ENCODE peak calls at places on chromosomes 16 and 17, in ten cellular contexts. V is psoas muscle, Z is HepG2, F is iPS DF 6.9, T is small intestine, E is colonic mucosa, U is aorta, D is neuronal stem cell, J is kidney, N is left ventricle myocardium inferior. P is an unnamed sample. For H3K4me1 and H3K9me3, the result is how much of the 10 kb centered on the place peaks cover.

GRCh38 chr17:72510454-72511016 is 389.7 kb downstream of the SOX9 start:
- DNase-seq in V (no peak), Z (no peak), F (no peak), T (peak), E (no peak), U (no peak), D (no peak), J (no peak), N (no peak), P (no peak)

GRCh38 chr16:88569985-88570690 is at the start of gene ZC3H18:
- DNase-seq in V (peak), Z (peak), F (peak), T (peak), E (peak), U (peak), D (peak), J (peak), N (peak), P (peak)

GRCh38 chr16:2095918-2096582 is 39.6 kb downstream of the PKD1 start:
- DNase-seq in V (no peak), Z (no peak), F (no peak), T (no peak), E (no peak), U (no peak), D (no peak), J (no peak), N (no peak), P (no peak)

GRCh38 chr16:4227040-4227332 is 14.9 kb downstream of the SRL start:
- DNase-seq in V (no peak), Z (no peak), F (no peak), T (no peak), E (no peak), U (no peak), D (no peak), J (no peak), N (no peak), P (no peak)

GRCh38 chr16:48244863-48245195 is 729 bp downstream of the LONP2 start:
- DNase-seq in V (no peak), Z (no peak), F (no peak), T (peak), E (no peak), U (no peak), D (no peak), J (no peak), N (no peak), P (no peak)

GRCh38 chr17:61469949-61470348 is 17.7 kb downstream of the TBX4 start:
- DNase-seq in V (no peak), Z (no peak), F (no peak), T (no peak), E (no peak), U (peak), D (no peak), J (peak), N (no peak), P (peak)

GRCh38 chr17:69175812-69176517 is 34.3 kb upstream of the ABCA6 start:
- DNase-seq in V (no peak), Z (peak), F (no peak), T (peak), E (no peak), U (no peak), D (no peak), J (no peak), N (no peak), P (no peak)

GRCh38 chr16:81786321-81786720 is 7.2 kb downstream of the PLCG2 start:
- DNase-seq in V (no peak), Z (no peak), F (no peak), T (no peak), E (no peak), U (no peak), D (no peak), J (no peak), N (no peak), P (no peak)

GRCh38 chr17:21031756-21032396 is 10.9 kb downstream of the USP22 start:
- DNase-seq in V (no peak), Z (no peak), F (no peak), T (no peak), E (no peak), U (no peak), D (no peak), J (no peak), N (no peak), P (no peak)

GRCh38 chr17:81471804-81472456 is 40.7 kb downstream of the ACTG1 start:
- DNase-seq in V (peak), Z (peak), F (no peak), T (peak), E (peak), U (no peak), D (no peak), J (peak), N (no peak), P (peak)

GRCh38 chr17:75983501-75984181 is 4.6 kb downstream of the TEN1 start:
- DNase-seq in V (no peak), Z (no peak), F (no peak), T (no peak), E (no peak), U (peak), D (no peak), J (peak), N (no peak), P (no peak)

GRCh38 chr17:63492940-63493339 is 16.1 kb downstream of the ACE start:
- DNase-seq in V (no peak), Z (no peak), F (no peak), T (no peak), E (no peak), U (no peak), D (no peak), J (no peak), N (no peak), P (no peak)

GRCh38 chr17:46053911-46054534 is 55.0 kb downstream of the STH start:
- DNase-seq in V (no peak), Z (no peak), F (no peak), T (no peak), E (no peak), U (no peak), D (no peak), J (no peak), N (no peak), P (no peak)

GRCh38 chr17:49793309-49793708 is 4.8 kb downstream of the KAT7 start:
- DNase-seq in V (no peak), Z (no peak), F (no peak), T (no peak), E (no peak), U (no peak), D (no peak), J (no peak), N (no peak), P (no peak)

GRCh38 chr17:6753006-6753445 is 2.8 kb upstream of the XAF1 start:
- DNase-seq in V (peak), Z (peak), F (no peak), T (no peak), E (peak), U (peak), D (peak), J (peak), N (peak), P (peak)

GRCh38 chr17:80847506-80848230 is 144.0 kb upstream of the CHMP6 start:
- DNase-seq in V (peak), Z (no peak), F (no peak), T (peak), E (peak), U (peak), D (no peak), J (peak), N (no peak), P (peak)

GRCh38 chr17:38914741-38915638 is 10.4 kb upstream of the LASP1NB start:
- DNase-seq in V (no peak), Z (peak), F (no peak), T (peak), E (peak), U (peak), D (no peak), J (peak), N (no peak), P (peak)

GRCh38 chr16:15973997-15974396 is 24.6 kb downstream of the ABCC1 start:
- DNase-seq in V (no peak), Z (no peak), F (no peak), T (no peak), E (no peak), U (no peak), D (no peak), J (no peak), N (no peak), P (no peak)
- H3K4me1 ChIP-seq in V (under half), Z (under half), F (under half), T (under half), E (under half), U (under half), D (under half), J (under half), N (half or more), P (under half)

GRCh38 chr16:50139580-50139979 is 13.5 kb upstream of the TENT4B start:
- DNase-seq in V (no peak), Z (no peak), F (no peak), T (no peak), E (no peak), U (no peak), D (no peak), J (no peak), N (no peak), P (no peak)
- H3K9me3 ChIP-seq in V (under half), Z (under half), F (under half), T (under half), E (under half), U (under half), D (under half), J (under half), N (under half), P (under half)

DNA sequence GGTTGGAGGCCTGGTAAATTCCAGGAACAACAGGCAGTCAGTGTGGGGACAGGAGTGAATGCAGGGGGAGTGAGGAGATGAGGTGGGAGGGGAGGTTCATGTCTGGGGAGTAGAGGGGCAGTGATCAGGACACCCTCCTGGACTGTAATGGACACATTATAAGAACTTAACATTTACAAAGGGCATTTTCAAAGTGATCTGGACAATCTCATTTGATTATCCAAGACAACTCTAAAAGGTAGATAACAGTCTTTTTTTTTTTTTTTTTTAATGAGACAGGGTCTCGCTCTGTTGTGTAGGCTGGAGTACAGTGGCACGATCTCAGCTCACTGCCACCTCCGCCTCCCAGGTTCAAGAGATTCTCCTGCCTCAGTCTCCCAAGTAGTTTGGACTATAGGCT is 5.7 kb downstream of the SDK2 start:
- DNase-seq in V (peak), Z (no peak), F (no peak), T (no peak), E (no peak), U (no peak), D (no peak), J (no peak), N (no peak), P (no peak)
- H3K4me1 ChIP-seq in V (under half), Z (under half), F (under half), T (under half), E (under half), U (under half), D (under half), J (under half), N (under half), P (under half)

GRCh38 chr16:35910409-35910808 is 2451.0 kb downstream of the TP53TG3F start:
- DNase-seq in V (no peak), Z (no peak), F (no peak), T (no peak), E (no peak), U (no peak), D (no peak), J (no peak), N (no peak), P (no peak)

GRCh38 chr16:35908152-35908551 is 2448.7 kb downstream of the TP53TG3F start:
- DNase-seq in V (no peak), Z (no peak), F (no peak), T (no peak), E (no peak), U (no peak), D (no peak), J (no peak), N (no peak), P (no peak)

GRCh38 chr16:35908942-35909341 is 2449.5 kb downstream of the TP53TG3F start:
- DNase-seq in V (no peak), Z (no peak), F (no peak), T (no peak), E (no peak), U (no peak), D (no peak), J (no peak), N (no peak), P (no peak)

GRCh38 chr16:35911899-35912298 is 2452.5 kb downstream of the TP53TG3F start:
- DNase-seq in V (no peak), Z (no peak), F (no peak), T (no peak), E (no peak), U (no peak), D (no peak), J (no peak), N (no peak), P (no peak)

GRCh38 chr16:35909351-35909954 is 2450.0 kb downstream of the TP53TG3F start:
- DNase-seq in V (no peak), Z (no peak), F (no peak), T (no peak), E (no peak), U (no peak), D (no peak), J (no peak), N (no peak), P (no peak)
- H3K9me3 ChIP-seq in V (under half), Z (half or more), F (under half), T (under half), E (under half), U (under half), D (half or more), J (under half), N (under half), P (half or more)

GRCh38 chr16:77233799-77234502 is 34.7 kb downstream of the SYCE1L start:
- DNase-seq in V (no peak), Z (no peak), F (no peak), T (no peak), E (no peak), U (no peak), D (no peak), J (no peak), N (no peak), P (no peak)
- H3K4me1 ChIP-seq in V (under half), Z (under half), F (under half), T (under half), E (under half), U (under half), D (under half), J (under half), N (under half), P (under half)

GRCh38 chr16:35931722-35932121 is 2472.3 kb downstream of the TP53TG3F start:
- DNase-seq in V (no peak), Z (no peak), F (no peak), T (no peak), E (no peak), U (no peak), D (no peak), J (no peak), N (no peak), P (no peak)
- H3K9me3 ChIP-seq in V (under half), Z (half or more), F (under half), T (under half), E (under half), U (under half), D (under half), J (under half), N (half or more), P (half or more)

GRCh38 chr17:27244481-27245223 is 49.3 kb upstream of the WSB1 start:
- DNase-seq in V (peak), Z (peak), F (no peak), T (peak), E (peak), U (peak), D (no peak), J (peak), N (peak), P (peak)
- H3K4me1 ChIP-seq in V (under half), Z (under half), F (under half), T (under half), E (under half), U (under half), D (under half), J (under half), N (half or more), P (under half)

P was measured in mucosa of descending colon.